ENCODE peak calls at places on chromosomes 16 and 17, in six cellular contexts. One of them, this sample, is unnamed.

GRCh38 chr17:60327122-60327869 is 64.6 kb downstream of the USP32 start:
- DNase-seq in heart right ventricle: no peak
- DNase-seq in heart left ventricle: no peak
- DNase-seq in A549: no peak
- DNase-seq in Karpas-422: no peak
- DNase-seq in osteoblast: no peak
- DNase-seq in this sample: peak; percentile 80

GRCh38 chr16:63787014-63787413 is 1334.8 kb downstream of the CDH11 start:
- DNase-seq in heart right ventricle: no peak
- DNase-seq in heart left ventricle: no peak
- DNase-seq in A549: peak; percentile 6
- DNase-seq in Karpas-422: peak; percentile 49
- DNase-seq in osteoblast: no peak
- DNase-seq in this sample: no peak

GRCh38 chr17:32731556-32732295 is 145.2 kb downstream of the MYO1D start:
- DNase-seq in heart right ventricle: no peak
- DNase-seq in heart left ventricle: no peak
- DNase-seq in A549: no peak
- DNase-seq in Karpas-422: no peak
- DNase-seq in osteoblast: no peak
- DNase-seq in this sample: no peak

GRCh38 chr16:17143546-17144419 is 327.0 kb downstream of the XYLT1 start:
- DNase-seq in heart right ventricle: no peak
- DNase-seq in heart left ventricle: no peak
- DNase-seq in A549: no peak
- DNase-seq in Karpas-422: no peak
- DNase-seq in osteoblast: no peak
- DNase-seq in this sample: no peak

GRCh38 chr17:67528751-67529436 is 151.8 kb downstream of the PITPNC1 start:
- DNase-seq in heart right ventricle: peak; percentile 74
- DNase-seq in heart left ventricle: peak; percentile 66
- DNase-seq in A549: peak; percentile 67
- DNase-seq in Karpas-422: no peak
- DNase-seq in osteoblast: peak; percentile 96
- DNase-seq in this sample: peak; percentile 25

GRCh38 chr17:27540300-27541105 is 84.3 kb downstream of the KSR1 start:
- DNase-seq in heart right ventricle: peak; percentile 73
- DNase-seq in heart left ventricle: peak; percentile 67
- DNase-seq in A549: peak; percentile 97
- DNase-seq in Karpas-422: no peak
- DNase-seq in osteoblast: peak; percentile 96
- DNase-seq in this sample: peak; percentile 68

GRCh38 chr17:54992797-54993639 is 24.5 kb downstream of the STXBP4 start:
- DNase-seq in heart right ventricle: peak; percentile 8
- DNase-seq in heart left ventricle: no peak
- DNase-seq in A549: peak; percentile 71
- DNase-seq in Karpas-422: peak; percentile 82
- DNase-seq in osteoblast: no peak
- DNase-seq in this sample: no peak

GRCh38 chr16:54027126-54027922 is 259.3 kb downstream of the IRX3 start:
- DNase-seq in heart right ventricle: no peak
- DNase-seq in heart left ventricle: no peak
- DNase-seq in A549: peak; percentile 6
- DNase-seq in Karpas-422: no peak
- DNase-seq in osteoblast: peak; percentile 83
- DNase-seq in this sample: no peak

GRCh38 chr16:28491080-28491969 is 549 bp downstream of the CLN3 start:
- DNase-seq in heart right ventricle: peak; percentile 48
- DNase-seq in heart left ventricle: peak; percentile 37
- DNase-seq in A549: no peak
- DNase-seq in Karpas-422: peak; percentile 63
- DNase-seq in osteoblast: peak; percentile 80
- DNase-seq in this sample: peak; percentile 37

GRCh38 chr17:67759355-67760171 is 41.8 kb downstream of the NOL11 start:
- DNase-seq in heart right ventricle: peak; percentile 46
- DNase-seq in heart left ventricle: peak; percentile 27
- DNase-seq in A549: no peak
- DNase-seq in Karpas-422: no peak
- DNase-seq in osteoblast: peak; percentile 71
- DNase-seq in this sample: no peak

GRCh38 chr17:69763503-69763902 is 311.5 kb upstream of the KCNJ16 start:
- DNase-seq in heart right ventricle: no peak
- DNase-seq in heart left ventricle: no peak
- DNase-seq in A549: no peak
- DNase-seq in Karpas-422: no peak
- DNase-seq in osteoblast: peak; percentile 8
- DNase-seq in this sample: no peak

GRCh38 chr16:12087901-12088364 is 111.4 kb downstream of the SNX29 start:
- DNase-seq in heart right ventricle: peak; percentile 29
- DNase-seq in heart left ventricle: no peak
- DNase-seq in A549: no peak
- DNase-seq in Karpas-422: peak; percentile 46
- DNase-seq in osteoblast: no peak
- DNase-seq in this sample: no peak

GRCh38 chr17:49862781-49863331 is 15.0 kb upstream of the TAC4 start:
- DNase-seq in heart right ventricle: no peak
- DNase-seq in heart left ventricle: no peak
- DNase-seq in A549: no peak
- DNase-seq in Karpas-422: no peak
- DNase-seq in osteoblast: peak; percentile 78
- DNase-seq in this sample: no peak

GRCh38 chr16:53509906-53510703 is 7.1 kb upstream of the AKTIP start:
- DNase-seq in heart right ventricle: peak; percentile 73
- DNase-seq in heart left ventricle: peak; percentile 70
- DNase-seq in A549: peak; percentile 64
- DNase-seq in Karpas-422: peak; percentile 78
- DNase-seq in osteoblast: peak; percentile 88
- DNase-seq in this sample: no peak

GRCh38 chr17:80106751-80107150 is 5.4 kb downstream of the GAA start:
- DNase-seq in heart right ventricle: no peak
- DNase-seq in heart left ventricle: no peak
- DNase-seq in A549: no peak
- DNase-seq in Karpas-422: no peak
- DNase-seq in osteoblast: no peak
- DNase-seq in this sample: no peak

GRCh38 chr17:42477173-42477572 is 18.5 kb downstream of the ATP6V0A1 start:
- DNase-seq in heart right ventricle: no peak
- DNase-seq in heart left ventricle: no peak
- DNase-seq in A549: no peak
- DNase-seq in Karpas-422: no peak
- DNase-seq in osteoblast: no peak
- DNase-seq in this sample: no peak

GRCh38 chr17:81715107-81715871 is 3.2 kb downstream of the SLC25A10 start:
- DNase-seq in heart right ventricle: no peak
- DNase-seq in heart left ventricle: no peak
- DNase-seq in A549: no peak
- DNase-seq in Karpas-422: no peak
- DNase-seq in osteoblast: peak; percentile 82
- DNase-seq in this sample: no peak

GRCh38 chr17:42772945-42773289 is 332 bp upstream of the VPS25 start:
- DNase-seq in heart right ventricle: no peak
- DNase-seq in heart left ventricle: no peak
- DNase-seq in A549: no peak
- DNase-seq in Karpas-422: no peak
- DNase-seq in osteoblast: no peak
- DNase-seq in this sample: no peak

GRCh38 chr16:17497648-17498047 is 26.9 kb upstream of the XYLT1 start:
- DNase-seq in heart right ventricle: no peak
- DNase-seq in heart left ventricle: no peak
- DNase-seq in A549: no peak
- DNase-seq in Karpas-422: no peak
- DNase-seq in osteoblast: peak; percentile 81
- DNase-seq in this sample: no peak

GRCh38 chr16:318628-319027 is 33.9 kb downstream of the AXIN1 start:
- DNase-seq in heart right ventricle: no peak
- DNase-seq in heart left ventricle: no peak
- DNase-seq in A549: peak; percentile 50
- DNase-seq in Karpas-422: peak; percentile 52
- DNase-seq in osteoblast: peak; percentile 48
- DNase-seq in this sample: no peak

GRCh38 chr17:34259151-34259550 is 4.1 kb downstream of the CCL2 start:
- DNase-seq in heart right ventricle: no peak
- DNase-seq in heart left ventricle: no peak
- DNase-seq in A549: no peak
- DNase-seq in Karpas-422: no peak
- DNase-seq in osteoblast: no peak
- DNase-seq in this sample: no peak

GRCh38 chr17:10114931-10115535 is 83.4 kb downstream of the GAS7 start:
- DNase-seq in heart right ventricle: peak; percentile 91
- DNase-seq in heart left ventricle: peak; percentile 91
- DNase-seq in A549: peak; percentile 57
- DNase-seq in Karpas-422: peak; percentile 99
- DNase-seq in osteoblast: peak; percentile 96
- DNase-seq in this sample: peak; percentile 74

GRCh38 chr17:42276609-42277341 is 584 bp upstream of the STAT5B start:
- DNase-seq in heart right ventricle: peak; percentile 74
- DNase-seq in heart left ventricle: peak; percentile 76
- DNase-seq in A549: peak; percentile 66
- DNase-seq in Karpas-422: peak; percentile 68
- DNase-seq in osteoblast: peak; percentile 96
- DNase-seq in this sample: peak; percentile 64

GRCh38 chr17:42541041-42541833 is 5.2 kb downstream of the NAGLU start:
- DNase-seq in heart right ventricle: no peak
- DNase-seq in heart left ventricle: no peak
- DNase-seq in A549: no peak
- DNase-seq in Karpas-422: no peak
- DNase-seq in osteoblast: peak; percentile 29
- DNase-seq in this sample: no peak

GRCh38 chr17:47279062-47279801 is 25.6 kb downstream of the ITGB3 start:
- DNase-seq in heart right ventricle: peak; percentile 82
- DNase-seq in heart left ventricle: peak; percentile 82
- DNase-seq in A549: peak; percentile 24
- DNase-seq in Karpas-422: peak; percentile 94
- DNase-seq in osteoblast: peak; percentile 93
- DNase-seq in this sample: peak; percentile 23

GRCh38 chr16:65012357-65012756 is 109.5 kb downstream of the CDH11 start:
- DNase-seq in heart right ventricle: no peak
- DNase-seq in heart left ventricle: no peak
- DNase-seq in A549: no peak
- DNase-seq in Karpas-422: no peak
- DNase-seq in osteoblast: no peak
- DNase-seq in this sample: no peak

GRCh38 chr16:84308120-84308519 is 13.4 kb downstream of the WFDC1 start:
- DNase-seq in heart right ventricle: peak; percentile 34
- DNase-seq in heart left ventricle: peak; percentile 24
- DNase-seq in A549: peak; percentile 64
- DNase-seq in Karpas-422: peak; percentile 83
- DNase-seq in osteoblast: peak; percentile 95
- DNase-seq in this sample: peak; percentile 15

GRCh38 chr17:82965371-82965770 is 114.0 kb upstream of the METRNL start:
- DNase-seq in heart right ventricle: no peak
- DNase-seq in heart left ventricle: no peak
- DNase-seq in A549: no peak
- DNase-seq in Karpas-422: no peak
- DNase-seq in osteoblast: no peak
- DNase-seq in this sample: no peak

GRCh38 chr17:82967268-82968032 is 112.0 kb upstream of the METRNL start:
- DNase-seq in heart right ventricle: no peak
- DNase-seq in heart left ventricle: no peak
- DNase-seq in A549: no peak
- DNase-seq in Karpas-422: peak; percentile 57
- DNase-seq in osteoblast: no peak
- DNase-seq in this sample: no peak

GRCh38 chr17:82964851-82965341 is 114.5 kb upstream of the METRNL start:
- DNase-seq in heart right ventricle: no peak
- DNase-seq in heart left ventricle: no peak
- DNase-seq in A549: no peak
- DNase-seq in Karpas-422: no peak
- DNase-seq in osteoblast: no peak
- DNase-seq in this sample: no peak

GRCh38 chr17:82963104-82963950 is 116.1 kb upstream of the METRNL start:
- DNase-seq in heart right ventricle: peak; percentile 83
- DNase-seq in heart left ventricle: peak; percentile 84
- DNase-seq in A549: peak; percentile 28
- DNase-seq in Karpas-422: no peak
- DNase-seq in osteoblast: peak; percentile 98
- DNase-seq in this sample: peak; percentile 26

GRCh38 chr17:82966415-82966814 is 113.0 kb upstream of the METRNL start:
- DNase-seq in heart right ventricle: no peak
- DNase-seq in heart left ventricle: no peak
- DNase-seq in A549: no peak
- DNase-seq in Karpas-422: no peak
- DNase-seq in osteoblast: no peak
- DNase-seq in this sample: no peak
- H3K27ac ChIP-seq in heart right ventricle: no peak overlapping the region
- H3K27ac ChIP-seq in heart left ventricle: no peak overlapping the region
- H3K27ac ChIP-seq in A549: no peak overlapping the region
- H3K27ac ChIP-seq in Karpas-422: no peak overlapping the region
- H3K27ac ChIP-seq in osteoblast: no peak overlapping the region
- H3K27ac ChIP-seq in this sample: no peak overlapping the region

DNA sequence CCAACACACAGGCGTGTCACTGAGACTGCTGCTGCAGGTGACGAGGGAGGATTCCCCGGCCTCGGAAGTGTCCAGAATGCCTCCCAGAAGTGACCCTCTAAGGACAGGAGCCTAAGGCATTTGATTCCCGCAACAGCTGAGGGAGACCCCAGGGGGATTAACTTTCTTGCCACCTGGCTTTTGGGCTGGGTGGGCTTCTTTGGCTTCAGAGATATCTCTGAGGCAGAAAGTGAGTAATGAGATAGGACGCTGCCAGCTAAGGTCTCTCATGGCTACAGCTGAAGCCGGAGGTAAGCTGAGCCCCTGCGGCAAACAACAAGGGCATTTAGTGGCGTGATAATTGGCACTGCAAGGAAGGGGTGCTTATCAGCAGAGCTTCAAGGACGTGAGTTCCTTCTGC is 17.0 kb downstream of the DRC3 start:
- DNase-seq in heart right ventricle: no peak
- DNase-seq in heart left ventricle: no peak
- DNase-seq in A549: no peak
- DNase-seq in Karpas-422: no peak
- DNase-seq in osteoblast: no peak
- DNase-seq in this sample: no peak
- H3K27ac ChIP-seq in heart right ventricle: no peak overlapping the region
- H3K27ac ChIP-seq in heart left ventricle: no peak overlapping the region
- H3K27ac ChIP-seq in A549: peak overlapping the region; percentile 84
- H3K27ac ChIP-seq in Karpas-422: no peak overlapping the region
- H3K27ac ChIP-seq in osteoblast: no peak overlapping the region
- H3K27ac ChIP-seq in this sample: no peak overlapping the region

DNA sequence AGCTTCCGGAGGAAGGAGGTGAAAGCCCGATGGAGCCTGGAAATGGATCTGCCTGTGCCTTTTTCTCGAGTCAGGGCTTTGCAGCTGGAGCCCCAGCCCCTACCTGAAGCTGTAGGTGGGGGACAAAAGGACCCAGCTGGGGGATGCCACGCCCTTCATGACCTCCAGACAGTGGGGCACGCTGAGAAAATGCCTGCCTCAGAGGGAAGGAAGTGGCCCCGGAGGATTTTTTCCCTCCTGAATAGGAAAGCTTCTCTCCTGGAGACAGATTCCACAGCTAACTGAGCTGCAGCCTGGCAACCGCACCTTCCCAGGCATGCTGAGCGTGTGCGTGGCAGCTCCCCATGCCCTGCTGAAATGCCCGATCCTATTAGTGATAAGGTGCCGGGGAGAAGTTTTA is 58.0 kb downstream of the AIPL1 start:
- DNase-seq in heart right ventricle: no peak
- DNase-seq in heart left ventricle: no peak
- DNase-seq in A549: no peak
- DNase-seq in Karpas-422: no peak
- DNase-seq in osteoblast: no peak
- DNase-seq in this sample: no peak
- H3K27ac ChIP-seq in heart right ventricle: no peak overlapping the region
- H3K27ac ChIP-seq in heart left ventricle: no peak overlapping the region
- H3K27ac ChIP-seq in A549: no peak overlapping the region
- H3K27ac ChIP-seq in Karpas-422: no peak overlapping the region
- H3K27ac ChIP-seq in osteoblast: no peak overlapping the region
- H3K27ac ChIP-seq in this sample: no peak overlapping the region

GRCh38 chr16:70701596-70701995 is 15.7 kb upstream of the MTSS2 start:
- DNase-seq in heart right ventricle: no peak
- DNase-seq in heart left ventricle: no peak
- DNase-seq in A549: no peak
- DNase-seq in Karpas-422: no peak
- DNase-seq in osteoblast: no peak
- DNase-seq in this sample: no peak
- H3K27ac ChIP-seq in heart right ventricle: peak overlapping the region; percentile 81
- H3K27ac ChIP-seq in heart left ventricle: no peak overlapping the region
- H3K27ac ChIP-seq in A549: peak overlapping the region; percentile 92
- H3K27ac ChIP-seq in Karpas-422: no peak overlapping the region
- H3K27ac ChIP-seq in osteoblast: peak overlapping the region; percentile 88
- H3K27ac ChIP-seq in this sample: peak overlapping the region; percentile 76